ENCODE peak calls at places on chromosomes 5 and 9, in six cellular contexts. L is AG09319, X is cardiac muscle cell, D is astrocyte of the spinal cord, I is HepG2, A is B cell. Q is an unnamed sample.

GRCh38 chr5:132069994-132070393 is 3.6 kb upstream of the CSF2 start:
- DNase-seq in L (no peak), A (no peak), X (no peak), I (no peak), D (no peak), Q (no peak)

GRCh38 chr5:37575541-37576489 is 196.7 kb downstream of the WDR70 start:
- DNase-seq in A (no peak), L (no peak), X (no peak), I (peak; percentile 3), D (no peak), Q (no peak)

GRCh38 chr5:73797142-73797530 is 171.1 kb downstream of the ARHGEF28 start:
- DNase-seq in I (no peak), A (no peak), X (no peak), L (no peak), D (no peak), Q (no peak)

GRCh38 chr5:179901915-179902762 is 5.6 kb downstream of the TBC1D9B start:
- DNase-seq in A (no peak), X (no peak), I (no peak), D (no peak), L (no peak), Q (no peak)

GRCh38 chr9:95175523-95175922 is 142.0 kb downstream of the FANCC start:
- DNase-seq in L (no peak), I (no peak), X (no peak), D (no peak), A (no peak), Q (no peak)

GRCh38 chr5:43772601-43773031 is 169.6 kb downstream of the NNT start:
- DNase-seq in A (no peak), I (no peak), L (peak; percentile 19), D (peak; percentile 67), X (no peak), Q (no peak)

GRCh38 chr5:143374496-143375217 is 28.8 kb downstream of the NR3C1 start:
- DNase-seq in I (no peak), A (no peak), D (no peak), L (no peak), X (no peak), Q (no peak)

GRCh38 chr5:128144491-128144890 is 60.9 kb downstream of the SLC12A2 start:
- DNase-seq in I (peak; percentile 0), X (no peak), D (peak; percentile 49), A (no peak), L (no peak), Q (no peak)

GRCh38 chr5:112772095-112772494 is 34.4 kb downstream of the APC start:
- DNase-seq in I (no peak), D (no peak), A (no peak), L (no peak), X (no peak), Q (no peak)

GRCh38 chr9:103837940-103838339 is 256.2 kb upstream of the SMC2 start:
- DNase-seq in L (no peak), D (no peak), I (no peak), X (no peak), A (no peak), Q (no peak)

GRCh38 chr9:82593436-82593835 is 469.5 kb downstream of the RASEF start:
- DNase-seq in D (peak; percentile 34), X (no peak), I (no peak), A (no peak), L (no peak), Q (no peak)

GRCh38 chr5:57033503-57033902 is 81.6 kb upstream of the MIER3 start:
- DNase-seq in L (no peak), X (no peak), I (no peak), A (no peak), D (no peak), Q (no peak)

GRCh38 chr5:167639761-167640160 is 651.7 kb upstream of the WWC1 start:
- DNase-seq in A (no peak), I (no peak), X (no peak), L (no peak), D (peak; percentile 23), Q (no peak)

GRCh38 chr9:37905776-37906175 is 1.8 kb upstream of the SLC25A51 start:
- DNase-seq in L (no peak), D (no peak), A (no peak), X (no peak), I (no peak), Q (no peak)

GRCh38 chr5:148020247-148020646 is 43.5 kb upstream of the SPINK5 start:
- DNase-seq in D (no peak), A (no peak), L (no peak), X (no peak), I (no peak), Q (no peak)

GRCh38 chr5:102421647-102422046 is 77.2 kb downstream of the SLCO6A1 start:
- DNase-seq in L (no peak), I (peak; percentile 20), D (no peak), A (no peak), X (no peak), Q (no peak)

GRCh38 chr9:114889802-114890224 is 40.6 kb downstream of the TNFSF8 start:
- DNase-seq in X (no peak), D (no peak), L (no peak), A (no peak), I (no peak), Q (no peak)

GRCh38 chr5:130799015-130799414 is 366.0 kb downstream of the HINT1 start:
- DNase-seq in X (no peak), I (no peak), D (no peak), L (no peak), A (no peak), Q (no peak)

GRCh38 chr9:95425910-95426551 is 90.7 kb downstream of the PTCH1 start:
- DNase-seq in I (peak; percentile 21), L (no peak), D (peak; percentile 32), X (peak; percentile 2), A (no peak), Q (no peak)

GRCh38 chr5:83827111-83827541 is 106.5 kb upstream of the HAPLN1 start:
- DNase-seq in X (no peak), I (no peak), L (peak; percentile 74), D (peak; percentile 37), A (no peak), Q (no peak)

GRCh38 chr5:132797651-132798050 is 15.5 kb upstream of the SOWAHA start:
- DNase-seq in I (no peak), D (no peak), X (no peak), A (no peak), L (no peak), Q (no peak)

GRCh38 chr5:157518963-157519362 is 56.6 kb downstream of the ADAM19 start:
- DNase-seq in X (no peak), I (no peak), D (no peak), A (no peak), L (no peak), Q (peak; percentile 63)

DNA sequence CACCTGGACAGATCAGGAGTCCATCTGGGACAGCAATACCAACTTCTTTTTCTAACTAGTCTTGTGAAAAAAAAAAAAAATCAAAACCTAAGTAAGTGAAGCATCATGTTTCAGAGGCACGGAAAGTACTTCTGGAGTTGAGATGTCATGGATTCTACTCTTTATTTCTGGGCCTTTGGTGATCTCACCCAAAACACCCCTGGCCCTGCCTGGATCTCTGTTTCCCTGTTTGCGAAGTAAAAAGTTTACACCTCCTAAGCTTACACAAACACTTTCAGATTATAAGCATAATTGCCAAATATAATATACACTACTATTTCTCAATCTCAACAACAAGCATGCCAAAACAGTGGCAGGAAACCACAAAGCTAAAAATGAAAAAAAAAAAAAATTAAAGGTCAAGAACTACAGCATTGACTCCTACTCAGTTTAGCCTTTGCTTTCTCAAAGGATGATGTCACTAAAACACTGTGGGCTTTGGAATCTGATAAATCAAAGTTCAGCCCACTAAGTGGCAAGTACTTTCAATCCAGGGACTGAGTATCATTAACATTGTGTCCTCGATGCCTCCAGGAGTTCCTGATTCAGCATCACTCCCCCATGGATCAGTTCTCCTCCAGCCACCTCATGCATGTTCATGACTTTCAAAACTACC is 291.9 kb downstream of the NFIB start:
- DNase-seq in D (peak; percentile 62), A (no peak), X (no peak), L (no peak), I (no peak), Q (no peak)
- TF ChIP-seq CTCF in D (no peak), A (no peak), X (no peak), L (no peak), I (no peak), Q (no peak)

GRCh38 chr9:136003356-136004218 is 42.4 kb upstream of the UBAC1 start:
- DNase-seq in L (no peak), X (no peak), A (no peak), D (no peak), I (no peak), Q (no peak)

GRCh38 chr9:136006169-136006568 is 45.0 kb upstream of the UBAC1 start:
- DNase-seq in D (no peak), I (no peak), X (no peak), L (no peak), A (no peak), Q (no peak)

GRCh38 chr9:136002886-136003285 is 41.7 kb upstream of the UBAC1 start:
- DNase-seq in A (no peak), I (no peak), X (no peak), L (no peak), D (no peak), Q (no peak)

GRCh38 chr9:136004219-136004618 is 43.0 kb upstream of the UBAC1 start:
- DNase-seq in X (no peak), A (no peak), I (no peak), L (no peak), D (no peak), Q (no peak)

DNA sequence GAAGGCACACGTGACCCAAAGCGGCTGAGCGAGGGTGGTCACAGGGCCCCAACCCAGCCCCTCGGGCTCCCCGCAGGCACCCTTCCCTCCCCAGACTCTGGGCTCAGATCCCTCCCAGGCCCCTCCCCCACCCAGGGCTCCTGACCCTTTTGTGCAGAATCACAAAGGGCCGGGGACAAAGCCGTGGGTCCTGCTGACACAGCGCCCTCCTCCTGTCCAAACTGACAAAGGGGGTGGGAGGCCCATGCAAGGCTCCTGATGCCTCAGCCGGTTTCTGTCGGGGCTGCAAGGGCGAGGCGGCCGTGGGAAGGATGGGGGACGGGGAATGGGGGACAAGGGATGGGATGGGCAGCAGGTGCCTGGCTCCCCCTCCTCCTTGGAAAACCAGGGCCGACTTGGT is 43.5 kb upstream of the UBAC1 start:
- DNase-seq in L (no peak), D (no peak), A (no peak), X (no peak), I (no peak), Q (no peak)
- TF ChIP-seq CTCF in L (no peak), D (no peak), A (no peak), X (no peak), I (no peak), Q (no peak)

DNA sequence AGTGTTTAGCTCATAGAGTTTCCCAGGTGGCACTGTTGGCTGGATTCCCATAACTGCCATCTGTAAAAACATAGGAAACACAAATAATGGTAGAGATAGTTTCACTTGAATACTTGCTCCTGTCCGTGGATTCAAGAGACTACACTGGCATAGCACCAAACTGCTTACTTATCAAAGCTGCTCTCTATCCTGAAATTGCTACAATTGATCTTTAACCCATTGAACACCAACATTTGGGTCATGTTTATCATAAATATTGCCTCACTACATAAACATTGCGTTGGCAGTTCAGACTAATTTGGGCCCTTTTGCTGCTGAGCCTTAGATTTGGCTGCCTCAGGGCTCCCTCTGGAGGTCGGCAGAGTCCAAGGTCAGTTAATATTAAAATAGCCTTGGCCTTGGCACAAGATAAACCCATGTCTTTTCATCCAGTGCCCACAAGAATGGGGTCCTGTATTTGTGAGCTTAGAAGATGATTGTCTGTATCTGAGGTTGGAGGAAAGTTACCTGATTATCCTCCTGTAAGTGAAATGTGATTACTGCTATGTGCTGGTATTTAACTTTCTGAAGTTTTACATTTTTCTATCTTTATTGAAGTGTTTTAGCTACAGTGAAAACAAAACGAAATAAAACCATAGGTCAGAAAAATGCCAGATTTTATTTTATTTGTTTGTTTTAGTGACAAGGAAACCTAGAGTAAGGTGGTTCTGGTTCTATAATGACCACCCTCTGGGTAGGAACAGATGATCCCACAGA is 4.0 kb upstream of the RANBP3L start:
- DNase-seq in I (peak; percentile 28), X (peak; percentile 61), D (peak; percentile 64), A (no peak), L (peak; percentile 35), Q (peak; percentile 30)
- TF ChIP-seq CTCF in I (peak; percentile 69), X (peak; percentile 80), D (peak; percentile 78), A (peak; percentile 46), L (peak; percentile 78), Q (peak; percentile 78)

GRCh38 chr9:69822091-69822750 is 1.6 kb downstream of the CFAP95 start:
- DNase-seq in X (no peak), L (no peak), I (no peak), D (peak; percentile 79), A (no peak), Q (peak; percentile 23)
- TF ChIP-seq CTCF in X (no peak), L (no peak), I (peak; percentile 39), D (no peak), A (no peak), Q (no peak)